ENCODE peak calls at places on chromosomes 12 and 14, in four cellular contexts. One of them, this sample, is unnamed.

GRCh38 chr12:44223736-44224135 is 387.9 kb downstream of the TMEM117 start:
- DNase-seq in foreskin fibroblast: no peak
- DNase-seq in fibroblast of the aortic adventitia: peak
- DNase-seq in fibroblast of mammary gland: no peak
- DNase-seq in this sample: no peak

GRCh38 chr14:51225751-51226150 is 14.3 kb upstream of the TMX1 start:
- DNase-seq in foreskin fibroblast: peak
- DNase-seq in fibroblast of the aortic adventitia: no peak
- DNase-seq in fibroblast of mammary gland: peak
- DNase-seq in this sample: no peak

GRCh38 chr12:31368666-31369361 is 42.9 kb upstream of the SINHCAF start:
- DNase-seq in foreskin fibroblast: no peak
- DNase-seq in fibroblast of the aortic adventitia: no peak
- DNase-seq in fibroblast of mammary gland: no peak
- DNase-seq in this sample: no peak

GRCh38 chr12:88388566-88389269 is 191.6 kb downstream of the KITLG start:
- DNase-seq in foreskin fibroblast: peak
- DNase-seq in fibroblast of the aortic adventitia: peak
- DNase-seq in fibroblast of mammary gland: peak
- DNase-seq in this sample: no peak

GRCh38 chr14:22656945-22657711 is 13.0 kb upstream of the OR6J1 start:
- DNase-seq in foreskin fibroblast: no peak
- DNase-seq in fibroblast of the aortic adventitia: peak
- DNase-seq in fibroblast of mammary gland: peak
- DNase-seq in this sample: no peak

GRCh38 chr12:27331299-27331926 is 1.2 kb upstream of the BMAL2 start:
- DNase-seq in foreskin fibroblast: peak
- DNase-seq in fibroblast of the aortic adventitia: peak
- DNase-seq in fibroblast of mammary gland: peak
- DNase-seq in this sample: no peak

GRCh38 chr14:60807247-60807646 is 72.7 kb downstream of the MNAT1 start:
- DNase-seq in foreskin fibroblast: no peak
- DNase-seq in fibroblast of the aortic adventitia: no peak
- DNase-seq in fibroblast of mammary gland: no peak
- DNase-seq in this sample: no peak

GRCh38 chr14:90675399-90675798 is 140.8 kb downstream of the TTC7B start:
- DNase-seq in foreskin fibroblast: peak
- DNase-seq in fibroblast of the aortic adventitia: peak
- DNase-seq in fibroblast of mammary gland: peak
- DNase-seq in this sample: no peak

GRCh38 chr14:58711382-58711781 is 73.6 kb downstream of the DACT1 start:
- DNase-seq in foreskin fibroblast: no peak
- DNase-seq in fibroblast of the aortic adventitia: no peak
- DNase-seq in fibroblast of mammary gland: no peak
- DNase-seq in this sample: no peak

GRCh38 chr12:40240779-40241178 is 16.0 kb downstream of the LRRK2 start:
- DNase-seq in foreskin fibroblast: no peak
- DNase-seq in fibroblast of the aortic adventitia: no peak
- DNase-seq in fibroblast of mammary gland: no peak
- DNase-seq in this sample: no peak

GRCh38 chr12:74446466-74446865 is 91.2 kb upstream of the ATXN7L3B start:
- DNase-seq in foreskin fibroblast: no peak
- DNase-seq in fibroblast of the aortic adventitia: no peak
- DNase-seq in fibroblast of mammary gland: no peak
- DNase-seq in this sample: no peak

GRCh38 chr14:77175843-77176242 is 5.8 kb upstream of the TMEM63C start:
- DNase-seq in foreskin fibroblast: no peak
- DNase-seq in fibroblast of the aortic adventitia: no peak
- DNase-seq in fibroblast of mammary gland: no peak
- DNase-seq in this sample: peak

GRCh38 chr12:468671-469389 is 9.1 kb downstream of the B4GALNT3 start:
- DNase-seq in foreskin fibroblast: no peak
- DNase-seq in fibroblast of the aortic adventitia: peak
- DNase-seq in fibroblast of mammary gland: peak
- DNase-seq in this sample: no peak

GRCh38 chr12:1044697-1045096 is 53.7 kb downstream of the ERC1 start:
- DNase-seq in foreskin fibroblast: peak
- DNase-seq in fibroblast of the aortic adventitia: peak
- DNase-seq in fibroblast of mammary gland: peak
- DNase-seq in this sample: no peak

GRCh38 chr14:54207075-54207474 is 189.7 kb upstream of the CDKN3 start:
- DNase-seq in foreskin fibroblast: peak
- DNase-seq in fibroblast of the aortic adventitia: peak
- DNase-seq in fibroblast of mammary gland: peak
- DNase-seq in this sample: no peak

GRCh38 chr12:75853621-75854020 is 178.0 kb downstream of the PHLDA1 start:
- DNase-seq in foreskin fibroblast: peak
- DNase-seq in fibroblast of the aortic adventitia: peak
- DNase-seq in fibroblast of mammary gland: no peak
- DNase-seq in this sample: no peak

GRCh38 chr12:6764011-6764828 is 1.9 kb upstream of the PTMS start:
- DNase-seq in foreskin fibroblast: peak
- DNase-seq in fibroblast of the aortic adventitia: peak
- DNase-seq in fibroblast of mammary gland: peak
- DNase-seq in this sample: peak

GRCh38 chr14:105529506-105530445 is 3.4 kb downstream of the TMEM121 start:
- DNase-seq in foreskin fibroblast: no peak
- DNase-seq in fibroblast of the aortic adventitia: no peak
- DNase-seq in fibroblast of mammary gland: no peak
- DNase-seq in this sample: no peak
- H3K4me3 ChIP-seq in foreskin fibroblast: no peak
- H3K4me3 ChIP-seq in fibroblast of the aortic adventitia: no peak
- H3K4me3 ChIP-seq in fibroblast of mammary gland: no peak
- H3K4me3 ChIP-seq in this sample: no peak

DNA sequence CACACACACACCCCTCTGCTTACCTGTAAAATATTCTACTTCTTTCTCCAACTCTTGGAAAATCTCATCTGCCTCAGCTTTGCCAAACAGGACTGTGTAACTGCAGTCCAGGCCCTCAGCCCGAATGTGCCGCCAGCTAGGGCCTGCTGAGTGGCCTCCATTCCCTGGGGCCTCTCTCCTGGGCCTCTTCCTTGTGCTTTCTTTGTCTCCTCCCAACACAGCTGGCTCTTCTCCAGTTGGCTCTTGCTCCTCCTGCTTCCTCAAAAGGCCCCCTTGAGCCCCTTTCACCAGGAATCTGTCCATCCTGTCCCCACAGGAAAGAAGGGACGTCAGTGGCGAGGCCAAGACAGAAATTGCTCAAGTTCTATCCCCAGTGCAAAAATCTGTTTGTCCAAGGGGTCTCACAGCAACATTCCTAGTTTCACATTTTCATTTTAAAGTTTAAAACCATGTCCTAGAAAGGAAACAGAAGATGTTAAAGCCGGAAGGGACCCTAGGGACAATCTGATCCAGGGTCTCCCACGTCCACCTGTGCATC is 719 bp downstream of the ALKBH2 start:
- DNase-seq in foreskin fibroblast: peak
- DNase-seq in fibroblast of the aortic adventitia: peak
- DNase-seq in fibroblast of mammary gland: no peak
- DNase-seq in this sample: no peak
- H3K4me3 ChIP-seq in foreskin fibroblast: peak
- H3K4me3 ChIP-seq in fibroblast of the aortic adventitia: peak
- H3K4me3 ChIP-seq in fibroblast of mammary gland: peak
- H3K4me3 ChIP-seq in this sample: peak

GRCh38 chr12:116480210-116480818 is 78.9 kb upstream of the MAP1LC3B2 start:
- DNase-seq in foreskin fibroblast: no peak
- DNase-seq in fibroblast of the aortic adventitia: no peak
- DNase-seq in fibroblast of mammary gland: no peak
- DNase-seq in this sample: no peak
- H3K4me3 ChIP-seq in foreskin fibroblast: no peak
- H3K4me3 ChIP-seq in fibroblast of the aortic adventitia: no peak
- H3K4me3 ChIP-seq in fibroblast of mammary gland: no peak
- H3K4me3 ChIP-seq in this sample: no peak

DNA sequence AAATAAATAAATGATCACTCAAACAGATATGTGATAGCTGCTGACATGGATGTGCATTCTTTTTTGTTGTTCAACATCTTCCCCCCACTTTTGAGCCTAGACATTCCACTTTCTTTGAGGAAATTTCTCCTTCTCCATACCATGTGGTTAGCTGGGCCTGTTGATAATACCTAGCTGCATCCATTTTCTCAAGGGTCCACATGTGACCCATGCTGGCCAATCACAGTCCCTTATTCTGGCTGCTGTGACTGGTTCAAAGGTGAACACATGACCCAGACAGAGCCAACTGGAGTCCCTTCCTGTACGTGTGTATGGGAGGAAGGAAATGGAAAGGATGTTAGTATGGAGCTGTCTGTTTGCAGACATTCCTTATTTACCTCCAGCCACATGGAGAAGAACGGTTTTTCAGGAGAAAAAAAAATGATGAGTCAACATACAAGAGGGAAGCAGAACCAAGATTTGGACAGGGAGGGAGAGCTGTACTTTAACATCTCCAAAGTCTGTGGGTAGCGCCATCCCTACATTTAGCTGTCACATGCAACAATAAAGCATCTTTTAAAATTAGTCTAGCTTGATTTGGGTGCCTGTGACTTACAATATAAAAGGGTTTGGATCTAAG is 391.7 kb upstream of the TBX3 start:
- DNase-seq in foreskin fibroblast: no peak
- DNase-seq in fibroblast of the aortic adventitia: no peak
- DNase-seq in fibroblast of mammary gland: peak
- DNase-seq in this sample: no peak
- H3K4me3 ChIP-seq in foreskin fibroblast: no peak
- H3K4me3 ChIP-seq in fibroblast of the aortic adventitia: no peak
- H3K4me3 ChIP-seq in fibroblast of mammary gland: no peak
- H3K4me3 ChIP-seq in this sample: no peak

GRCh38 chr14:101457936-101458535 is 103.3 kb upstream of the DIO3 start:
- DNase-seq in foreskin fibroblast: no peak
- DNase-seq in fibroblast of the aortic adventitia: no peak
- DNase-seq in fibroblast of mammary gland: no peak
- DNase-seq in this sample: no peak
- H3K4me3 ChIP-seq in foreskin fibroblast: no peak
- H3K4me3 ChIP-seq in fibroblast of the aortic adventitia: no peak
- H3K4me3 ChIP-seq in fibroblast of mammary gland: no peak
- H3K4me3 ChIP-seq in this sample: no peak

This sample was measured in right atrium auricular region.